ENCODE peak calls at places on chromosome 7, in seven cellular contexts. X is mucosa of descending colon; T is left ventricle myocardium inferior; V is HepG2; E is AG09319; O is PC-3; Q is CD8-positive, alpha-beta T cell. L is an unnamed sample.

GRCh38 chr7:51878869-51879268 is 562.3 kb upstream of the COBL start:
- DNase-seq in X (no peak), T (no peak), V (no peak), E (no peak), O (no peak), Q (no peak), L (no peak)

GRCh38 chr7:32316831-32317230 is 173.3 kb downstream of the LSM5 start:
- DNase-seq in X (no peak), T (no peak), V (no peak), E (no peak), O (no peak), Q (no peak), L (no peak)

GRCh38 chr7:156932006-156932405 is 17.5 kb upstream of the NOM1 start:
- DNase-seq in X (no peak), T (no peak), V (no peak), E (no peak), O (peak; percentile 62), Q (no peak), L (no peak)

GRCh38 chr7:50724526-50725520 is 57.9 kb downstream of the GRB10 start:
- DNase-seq in X (no peak), T (no peak), V (no peak), E (no peak), O (no peak), Q (no peak), L (no peak)

GRCh38 chr7:77887567-77887966 is 89.0 kb downstream of the PHTF2 start:
- DNase-seq in X (no peak), T (no peak), V (no peak), E (peak; percentile 44), O (peak; percentile 49), Q (no peak), L (no peak)

GRCh38 chr7:43377196-43377935 is 205.5 kb upstream of the STK17A start:
- DNase-seq in X (no peak), T (no peak), V (no peak), E (no peak), O (no peak), Q (no peak), L (no peak)

GRCh38 chr7:108101759-108102158 is 28.4 kb downstream of the LAMB4 start:
- DNase-seq in X (no peak), T (no peak), V (no peak), E (no peak), O (no peak), Q (no peak), L (no peak)

GRCh38 chr7:23471090-23471859 is 984 bp upstream of the IGF2BP3 start:
- DNase-seq in X (peak; percentile 56), T (no peak), V (peak; percentile 83), E (no peak), O (peak; percentile 78), Q (peak; percentile 19), L (peak; percentile 90)

GRCh38 chr7:110442386-110442837 is 648.5 kb upstream of the LRRN3 start:
- DNase-seq in X (no peak), T (no peak), V (peak; percentile 49), E (no peak), O (peak; percentile 61), Q (no peak), L (peak; percentile 70)

GRCh38 chr7:131733604-131734003 is 177.2 kb upstream of the PODXL start:
- DNase-seq in X (no peak), T (no peak), V (no peak), E (no peak), O (no peak), Q (no peak), L (no peak)

GRCh38 chr7:66265566-66265965 is 60.4 kb downstream of the TPST1 start:
- DNase-seq in X (no peak), T (no peak), V (no peak), E (no peak), O (peak; percentile 25), Q (no peak), L (no peak)

GRCh38 chr7:50721160-50721559 is 61.5 kb downstream of the GRB10 start:
- DNase-seq in X (no peak), T (no peak), V (no peak), E (no peak), O (no peak), Q (no peak), L (no peak)

GRCh38 chr7:151901313-151901669 is 24.4 kb upstream of the PRKAG2 start:
- DNase-seq in X (no peak), T (no peak), V (no peak), E (no peak), O (no peak), Q (no peak), L (no peak)

GRCh38 chr7:146319625-146320024 is 203.0 kb downstream of the CNTNAP2 start:
- DNase-seq in X (no peak), T (no peak), V (no peak), E (no peak), O (no peak), Q (no peak), L (no peak)

GRCh38 chr7:17311952-17312351 is 13.5 kb downstream of the AHR start:
- DNase-seq in X (no peak), T (no peak), V (no peak), E (no peak), O (no peak), Q (no peak), L (peak; percentile 12)

GRCh38 chr7:121330053-121330833 is 1.4 kb downstream of the WNT16 start:
- DNase-seq in X (no peak), T (no peak), V (no peak), E (no peak), O (no peak), Q (no peak), L (peak; percentile 35)

GRCh38 chr7:71885487-71885886 is 526.7 kb downstream of the CALN1 start:
- DNase-seq in X (no peak), T (no peak), V (no peak), E (no peak), O (no peak), Q (no peak), L (no peak)
- TF ChIP-seq CTCF in X (no peak), T (no peak), V (no peak), E (no peak), O (no peak), Q (no peak), L (no peak)

GRCh38 chr7:30285067-30285530 is 702 bp downstream of the ZNRF2 start:
- DNase-seq in X (peak; percentile 66), T (peak; percentile 40), V (no peak), E (no peak), O (peak; percentile 29), Q (peak; percentile 40), L (peak; percentile 47)
- TF ChIP-seq CTCF in X (no peak), T (peak; percentile 3), V (no peak), E (no peak), O (no peak), Q (no peak), L (no peak)

DNA sequence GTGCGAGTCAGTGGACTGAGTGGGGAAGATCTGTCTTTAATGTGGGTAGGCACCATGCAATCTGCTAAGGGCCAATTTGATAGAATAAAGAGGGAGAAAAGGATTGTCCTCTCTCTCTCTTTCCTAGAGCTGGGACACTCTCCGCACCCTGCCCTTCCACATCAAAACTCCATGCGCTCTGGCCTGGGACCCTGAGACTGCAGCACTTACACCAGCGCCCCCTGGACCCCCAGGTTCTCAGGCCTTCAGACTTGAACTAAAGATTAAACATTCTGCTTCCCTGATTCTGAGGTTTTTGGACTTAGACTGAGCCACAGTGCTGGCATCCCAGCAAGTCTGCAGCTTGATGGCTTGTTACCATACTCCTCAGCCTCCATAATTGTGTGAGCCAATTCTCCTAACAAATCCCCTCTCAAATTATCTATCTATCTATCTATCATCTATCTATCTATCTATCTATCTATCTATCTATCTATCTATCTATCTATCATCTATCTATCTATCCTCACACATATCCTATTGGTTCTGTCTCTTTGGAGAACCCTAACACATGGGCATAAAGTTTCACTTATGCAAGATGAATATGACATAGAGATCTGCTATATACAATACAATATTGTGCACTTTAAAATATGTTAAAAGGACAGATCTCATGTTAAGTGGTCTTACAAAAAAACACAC is 22.4 kb upstream of the OR2A5 start:
- DNase-seq in X (no peak), T (no peak), V (no peak), E (no peak), O (no peak), Q (no peak), L (no peak)
- TF ChIP-seq CTCF in X (no peak), T (no peak), V (no peak), E (no peak), O (no peak), Q (no peak), L (no peak)

DNA sequence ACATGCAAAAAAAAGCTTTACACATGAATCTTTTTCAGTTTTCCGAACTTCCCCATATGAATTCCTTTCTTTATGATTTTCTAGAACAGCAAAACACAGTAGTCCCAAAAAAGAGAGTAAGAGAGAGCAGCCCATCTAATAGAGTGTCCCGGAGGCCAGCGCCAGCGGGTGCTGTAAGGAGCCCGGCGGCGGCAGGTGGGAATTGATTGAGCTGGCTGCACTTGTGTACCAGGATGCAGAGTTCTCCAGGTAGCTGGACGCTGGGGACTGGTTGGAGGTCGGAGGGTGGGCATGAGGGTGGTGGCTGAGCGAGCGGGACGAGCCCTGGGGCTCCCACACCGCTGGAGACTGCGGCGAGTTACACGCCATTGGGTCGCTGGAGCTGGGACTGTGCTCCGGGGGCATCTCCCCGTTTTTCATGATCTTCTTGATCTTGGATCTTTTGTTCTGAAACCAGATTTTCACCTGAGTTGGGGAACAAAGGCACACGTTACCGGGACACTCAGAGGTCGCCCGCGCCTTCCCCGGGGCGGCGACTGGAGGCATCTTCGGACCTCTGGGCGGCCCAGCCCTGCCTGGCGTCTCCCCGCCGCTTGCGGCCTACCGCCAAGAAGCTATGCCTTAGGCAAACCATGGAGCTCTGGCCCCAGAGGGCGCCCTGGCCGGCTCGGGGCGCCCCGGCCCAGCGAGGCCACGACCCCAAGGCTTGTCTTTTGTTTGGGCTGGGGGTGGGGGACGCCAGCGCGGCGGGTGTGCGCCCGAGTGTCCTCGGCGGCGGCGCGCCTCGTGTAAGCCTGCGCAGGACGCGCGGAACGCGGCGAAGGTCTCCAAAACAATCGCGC is 3.8 kb downstream of the DLX5 start:
- DNase-seq in X (no peak), T (no peak), V (no peak), E (no peak), O (no peak), Q (no peak), L (no peak)
- TF ChIP-seq CTCF in X (no peak), T (no peak), V (no peak), E (no peak), O (no peak), Q (no peak), L (no peak)

GRCh38 chr7:155000795-155001194 is 2.1 kb downstream of the PAXIP1 start:
- DNase-seq in X (no peak), T (no peak), V (no peak), E (no peak), O (peak; percentile 17), Q (no peak), L (no peak)
- TF ChIP-seq CTCF in X (no peak), T (no peak), V (peak; percentile 33), E (no peak), O (peak; percentile 49), Q (no peak), L (no peak)

GRCh38 chr7:37230221-37230620 is 218.4 kb downstream of the ELMO1 start:
- DNase-seq in X (no peak), T (peak; percentile 50), V (no peak), E (no peak), O (no peak), Q (no peak), L (no peak)
- TF ChIP-seq CTCF in X (no peak), T (no peak), V (no peak), E (no peak), O (no peak), Q (no peak), L (no peak)